ENCODE peak calls at places on chromosomes 12 and 14, in nine cellular contexts. One of them, this sample, is unnamed.

GRCh38 chr12:14384783-14385638 is 19.5 kb downstream of the ATF7IP start:
- DNase-seq in stimulated activated CD8-positive, alpha-beta memory T cell treated with anti-CD3 and anti-CD28 coated beads, Interleukin-2, amount 100 ng/mL, for 1 hour: peak; percentile 26
- DNase-seq in mesenteric fat pad: no peak
- DNase-seq in GM20000: peak; percentile 53
- DNase-seq in NCI-H524: peak; percentile 34
- DNase-seq in T47D: no peak
- DNase-seq in choroid plexus epithelial cell: peak; percentile 98
- DNase-seq in esophagus muscularis mucosa: no peak
- DNase-seq in progenitor cell of endocrine pancreas: peak; percentile 56
- DNase-seq in this sample: peak; percentile 54

GRCh38 chr12:32906407-32907165 is 10.0 kb upstream of the PKP2 start:
- DNase-seq in stimulated activated CD8-positive, alpha-beta memory T cell treated with anti-CD3 and anti-CD28 coated beads, Interleukin-2, amount 100 ng/mL, for 1 hour: no peak
- DNase-seq in mesenteric fat pad: no peak
- DNase-seq in GM20000: peak; percentile 70
- DNase-seq in NCI-H524: no peak
- DNase-seq in T47D: no peak
- DNase-seq in choroid plexus epithelial cell: no peak
- DNase-seq in esophagus muscularis mucosa: no peak
- DNase-seq in progenitor cell of endocrine pancreas: no peak
- DNase-seq in this sample: peak; percentile 83

GRCh38 chr14:89247457-89248122 is 169.4 kb downstream of the FOXN3 start:
- DNase-seq in stimulated activated CD8-positive, alpha-beta memory T cell treated with anti-CD3 and anti-CD28 coated beads, Interleukin-2, amount 100 ng/mL, for 1 hour: no peak
- DNase-seq in mesenteric fat pad: no peak
- DNase-seq in GM20000: no peak
- DNase-seq in NCI-H524: no peak
- DNase-seq in T47D: no peak
- DNase-seq in choroid plexus epithelial cell: no peak
- DNase-seq in esophagus muscularis mucosa: no peak
- DNase-seq in progenitor cell of endocrine pancreas: no peak
- DNase-seq in this sample: no peak

GRCh38 chr12:26121841-26122680 is 2.8 kb downstream of the BHLHE41 start:
- DNase-seq in stimulated activated CD8-positive, alpha-beta memory T cell treated with anti-CD3 and anti-CD28 coated beads, Interleukin-2, amount 100 ng/mL, for 1 hour: no peak
- DNase-seq in mesenteric fat pad: no peak
- DNase-seq in GM20000: peak; percentile 73
- DNase-seq in NCI-H524: no peak
- DNase-seq in T47D: peak; percentile 37
- DNase-seq in choroid plexus epithelial cell: no peak
- DNase-seq in esophagus muscularis mucosa: peak; percentile 86
- DNase-seq in progenitor cell of endocrine pancreas: peak; percentile 45
- DNase-seq in this sample: no peak

GRCh38 chr12:19971396-19971802 is 396.9 kb upstream of the PDE3A start:
- DNase-seq in stimulated activated CD8-positive, alpha-beta memory T cell treated with anti-CD3 and anti-CD28 coated beads, Interleukin-2, amount 100 ng/mL, for 1 hour: no peak
- DNase-seq in mesenteric fat pad: no peak
- DNase-seq in GM20000: no peak
- DNase-seq in NCI-H524: no peak
- DNase-seq in T47D: no peak
- DNase-seq in choroid plexus epithelial cell: peak; percentile 76
- DNase-seq in esophagus muscularis mucosa: no peak
- DNase-seq in progenitor cell of endocrine pancreas: peak; percentile 80
- DNase-seq in this sample: no peak

GRCh38 chr12:69510176-69510827 is 40.1 kb downstream of the FRS2 start:
- DNase-seq in stimulated activated CD8-positive, alpha-beta memory T cell treated with anti-CD3 and anti-CD28 coated beads, Interleukin-2, amount 100 ng/mL, for 1 hour: no peak
- DNase-seq in mesenteric fat pad: no peak
- DNase-seq in GM20000: no peak
- DNase-seq in NCI-H524: no peak
- DNase-seq in T47D: no peak
- DNase-seq in choroid plexus epithelial cell: no peak
- DNase-seq in esophagus muscularis mucosa: no peak
- DNase-seq in progenitor cell of endocrine pancreas: no peak
- DNase-seq in this sample: no peak

GRCh38 chr12:91317324-91317723 is 134.7 kb upstream of the DCN start:
- DNase-seq in stimulated activated CD8-positive, alpha-beta memory T cell treated with anti-CD3 and anti-CD28 coated beads, Interleukin-2, amount 100 ng/mL, for 1 hour: no peak
- DNase-seq in mesenteric fat pad: no peak
- DNase-seq in GM20000: no peak
- DNase-seq in NCI-H524: no peak
- DNase-seq in T47D: no peak
- DNase-seq in choroid plexus epithelial cell: no peak
- DNase-seq in esophagus muscularis mucosa: no peak
- DNase-seq in progenitor cell of endocrine pancreas: no peak
- DNase-seq in this sample: no peak

GRCh38 chr12:1915082-1915968 is 3.1 kb downstream of the CACNA2D4 start:
- DNase-seq in stimulated activated CD8-positive, alpha-beta memory T cell treated with anti-CD3 and anti-CD28 coated beads, Interleukin-2, amount 100 ng/mL, for 1 hour: no peak
- DNase-seq in mesenteric fat pad: peak; percentile 82
- DNase-seq in GM20000: peak; percentile 19
- DNase-seq in NCI-H524: no peak
- DNase-seq in T47D: no peak
- DNase-seq in choroid plexus epithelial cell: no peak
- DNase-seq in esophagus muscularis mucosa: peak; percentile 87
- DNase-seq in progenitor cell of endocrine pancreas: peak; percentile 11
- DNase-seq in this sample: no peak

GRCh38 chr12:47732504-47732903 is 7.2 kb upstream of the ENDOU start:
- DNase-seq in stimulated activated CD8-positive, alpha-beta memory T cell treated with anti-CD3 and anti-CD28 coated beads, Interleukin-2, amount 100 ng/mL, for 1 hour: no peak
- DNase-seq in mesenteric fat pad: no peak
- DNase-seq in GM20000: no peak
- DNase-seq in NCI-H524: no peak
- DNase-seq in T47D: no peak
- DNase-seq in choroid plexus epithelial cell: no peak
- DNase-seq in esophagus muscularis mucosa: no peak
- DNase-seq in progenitor cell of endocrine pancreas: no peak
- DNase-seq in this sample: no peak

GRCh38 chr14:71956920-71957563 is 24.8 kb downstream of the RGS6 start:
- DNase-seq in stimulated activated CD8-positive, alpha-beta memory T cell treated with anti-CD3 and anti-CD28 coated beads, Interleukin-2, amount 100 ng/mL, for 1 hour: no peak
- DNase-seq in mesenteric fat pad: no peak
- DNase-seq in GM20000: no peak
- DNase-seq in NCI-H524: peak; percentile 83
- DNase-seq in T47D: no peak
- DNase-seq in choroid plexus epithelial cell: no peak
- DNase-seq in esophagus muscularis mucosa: no peak
- DNase-seq in progenitor cell of endocrine pancreas: no peak
- DNase-seq in this sample: no peak

GRCh38 chr14:24179961-24180726 is 8.3 kb downstream of the REC8 start:
- DNase-seq in stimulated activated CD8-positive, alpha-beta memory T cell treated with anti-CD3 and anti-CD28 coated beads, Interleukin-2, amount 100 ng/mL, for 1 hour: no peak
- DNase-seq in mesenteric fat pad: no peak
- DNase-seq in GM20000: no peak
- DNase-seq in NCI-H524: no peak
- DNase-seq in T47D: no peak
- DNase-seq in choroid plexus epithelial cell: peak; percentile 69
- DNase-seq in esophagus muscularis mucosa: no peak
- DNase-seq in progenitor cell of endocrine pancreas: no peak
- DNase-seq in this sample: no peak

GRCh38 chr12:54036620-54037359 is 3.9 kb downstream of the HOXC5 start:
- DNase-seq in stimulated activated CD8-positive, alpha-beta memory T cell treated with anti-CD3 and anti-CD28 coated beads, Interleukin-2, amount 100 ng/mL, for 1 hour: no peak
- DNase-seq in mesenteric fat pad: no peak
- DNase-seq in GM20000: no peak
- DNase-seq in NCI-H524: no peak
- DNase-seq in T47D: no peak
- DNase-seq in choroid plexus epithelial cell: no peak
- DNase-seq in esophagus muscularis mucosa: no peak
- DNase-seq in progenitor cell of endocrine pancreas: no peak
- DNase-seq in this sample: no peak

GRCh38 chr12:68356060-68356748 is 24.0 kb upstream of the MDM1 start:
- DNase-seq in stimulated activated CD8-positive, alpha-beta memory T cell treated with anti-CD3 and anti-CD28 coated beads, Interleukin-2, amount 100 ng/mL, for 1 hour: no peak
- DNase-seq in mesenteric fat pad: no peak
- DNase-seq in GM20000: no peak
- DNase-seq in NCI-H524: no peak
- DNase-seq in T47D: no peak
- DNase-seq in choroid plexus epithelial cell: no peak
- DNase-seq in esophagus muscularis mucosa: no peak
- DNase-seq in progenitor cell of endocrine pancreas: no peak
- DNase-seq in this sample: no peak

This sample was measured in transverse colon.